ENCODE peak calls at places on chromosomes 3 and 15, in six cellular contexts. T is Kasumi-1; P is stimulated activated CD8-positive, alpha-beta memory T cell treated with anti-CD3 and anti-CD28 coated beads, Interleukin-7, amount 100 ng/mL, for 24 hours; J is CD8-positive, alpha-beta memory T cell; H is Panc1; V is GM23338. Z is an unnamed sample.

GRCh38 chr15:90099072-90099867 is 3.0 kb downstream of the IDH2 start:
- DNase-seq in P (no peak), H (no peak), V (peak), J (peak), T (no peak), Z (no peak)

GRCh38 chr15:75022808-75023193 is 589 bp upstream of the PPCDC start:
- DNase-seq in H (no peak), P (no peak), T (no peak), J (no peak), V (no peak), Z (no peak)

GRCh38 chr3:152879790-152880174 is 44.9 kb downstream of the P2RY1 start:
- DNase-seq in J (no peak), H (no peak), P (no peak), V (no peak), T (no peak), Z (no peak)

GRCh38 chr15:73813071-73813470 is 59.9 kb upstream of the INSYN1 start:
- DNase-seq in T (no peak), J (no peak), H (no peak), P (no peak), V (no peak), Z (no peak)

GRCh38 chr3:55486101-55486856 is 827 bp downstream of the WNT5A start:
- DNase-seq in H (no peak), P (no peak), J (no peak), T (no peak), V (peak), Z (peak)

GRCh38 chr3:10927551-10927950 is 65.0 kb upstream of the SLC6A1 start:
- DNase-seq in T (no peak), J (no peak), V (no peak), H (no peak), P (no peak), Z (no peak)

GRCh38 chr3:195181107-195181498 is 89.9 kb downstream of the XXYLT1 start:
- DNase-seq in H (no peak), V (no peak), J (no peak), T (no peak), P (no peak), Z (no peak)

GRCh38 chr3:131361464-131362421 is 19.8 kb upstream of the NUDT16 start:
- DNase-seq in T (no peak), H (peak), V (peak), J (no peak), P (no peak), Z (no peak)

GRCh38 chr15:89399390-89400120 is 64.9 kb upstream of the POLG start:
- DNase-seq in J (no peak), P (no peak), H (no peak), T (peak), V (peak), Z (peak)

GRCh38 chr15:82159922-82160321 is 102.6 kb downstream of the EFL1 start:
- DNase-seq in H (peak), P (no peak), V (peak), J (no peak), T (no peak), Z (no peak)

GRCh38 chr3:11244131-11244677 is 28.0 kb upstream of the ATG7 start:
- DNase-seq in T (no peak), H (no peak), V (peak), P (no peak), J (no peak), Z (no peak)

GRCh38 chr15:85112997-85113396 is 131.3 kb downstream of the PDE8A start:
- DNase-seq in H (no peak), V (no peak), J (no peak), T (no peak), P (no peak), Z (no peak)

GRCh38 chr3:10309736-10310135 is 11.2 kb downstream of the SEC13 start:
- DNase-seq in H (no peak), V (no peak), P (no peak), T (peak), J (no peak), Z (no peak)

GRCh38 chr15:66298803-66299251 is 5.5 kb downstream of the DIS3L start:
- DNase-seq in H (no peak), T (no peak), J (no peak), V (no peak), P (no peak), Z (no peak)

GRCh38 chr15:60184579-60184978 is 180.5 kb downstream of the FOXB1 start:
- DNase-seq in T (no peak), H (no peak), J (no peak), P (no peak), V (no peak), Z (no peak)

GRCh38 chr3:124094496-124094895 is 102.6 kb upstream of the ROPN1 start:
- DNase-seq in P (no peak), H (no peak), T (no peak), V (no peak), J (no peak), Z (no peak)

GRCh38 chr3:117548600-117548999 is 839.0 kb downstream of the TUSC7 start:
- DNase-seq in J (no peak), H (no peak), P (no peak), T (no peak), V (no peak), Z (no peak)

GRCh38 chr3:94004301-94004910 is 24.0 kb downstream of the STX19 start:
- DNase-seq in J (no peak), P (no peak), H (peak), T (peak), V (peak), Z (no peak)

GRCh38 chr3:183100376-183100775 is 1.1 kb upstream of the MCCC1 start:
- DNase-seq in T (no peak), H (no peak), P (no peak), V (no peak), J (no peak), Z (no peak)

GRCh38 chr3:176562381-176562780 is 634.9 kb downstream of the TBL1XR1 start:
- DNase-seq in T (no peak), P (no peak), H (no peak), J (no peak), V (no peak), Z (no peak)

GRCh38 chr3:146834917-146835316 is 229.8 kb upstream of the PLSCR5 start:
- DNase-seq in T (no peak), H (no peak), J (no peak), V (no peak), P (no peak), Z (no peak)

GRCh38 chr15:91311986-91312385 is 211.9 kb downstream of the SV2B start:
- DNase-seq in T (peak), V (no peak), J (no peak), H (no peak), P (no peak), Z (no peak)

GRCh38 chr3:142028174-142028833 is 121.0 kb downstream of the TFDP2 start:
- DNase-seq in H (peak), V (peak), J (no peak), T (peak), P (no peak), Z (no peak)

GRCh38 chr3:150278843-150279341 is 129.2 kb upstream of the TSC22D2 start:
- DNase-seq in T (no peak), J (no peak), V (peak), P (no peak), H (no peak), Z (no peak)

GRCh38 chr15:46591462-46591861 is 956.6 kb downstream of the SQOR start:
- DNase-seq in V (no peak), J (no peak), T (no peak), H (no peak), P (no peak), Z (no peak)

GRCh38 chr3:72320911-72321385 is 527.3 kb downstream of the SHQ1 start:
- DNase-seq in P (no peak), H (no peak), T (no peak), V (no peak), J (no peak), Z (no peak)

GRCh38 chr3:102025568-102025967 is 176.3 kb downstream of the NFKBIZ start:
- DNase-seq in P (no peak), H (no peak), V (no peak), J (no peak), T (no peak), Z (no peak)

Z was measured in WERI-Rb-1.